ENCODE peak calls at places on chromosomes 2 and 18, in ten cellular contexts. I is HepG2; Z is A549; E is epithelial cell of esophagus; U is spleen; R is body of pancreas; T is CD8-positive, alpha-beta T cell; M is astrocyte of the spinal cord; J is HFF-Myc; S is A673. P is an unnamed sample.

GRCh38 chr18:361941-362913 is 94.4 kb upstream of the THOC1 start:
- DNase-seq in S (peak), M (peak), Z (no peak), R (peak), E (no peak), U (no peak), I (peak), T (no peak), J (peak), P (no peak)

GRCh38 chr2:24297663-24298062 is 62.7 kb downstream of the ITSN2 start:
- DNase-seq in S (no peak), T (no peak), I (no peak), Z (no peak), E (no peak), R (no peak), J (no peak), M (no peak), U (no peak), P (no peak)

GRCh38 chr2:28339516-28340175 is 53.0 kb upstream of the FOSL2 start:
- DNase-seq in E (no peak), I (no peak), M (no peak), U (peak), T (no peak), J (no peak), Z (no peak), S (no peak), R (no peak), P (no peak)

GRCh38 chr2:223032187-223033142 is 19.5 kb upstream of the KCNE4 start:
- DNase-seq in Z (no peak), T (no peak), E (no peak), J (no peak), M (peak), S (no peak), R (no peak), U (no peak), I (no peak), P (no peak)

GRCh38 chr2:27954771-27955384 is 64.3 kb downstream of the BABAM2 start:
- DNase-seq in T (peak), I (peak), R (peak), Z (peak), M (peak), S (peak), J (peak), U (no peak), E (peak), P (peak)

GRCh38 chr2:170324640-170325046 is 146.7 kb downstream of the MYO3B start:
- DNase-seq in S (peak), R (peak), E (peak), J (peak), I (peak), M (peak), U (no peak), Z (peak), T (peak), P (no peak)

GRCh38 chr2:43453771-43454170 is 142.1 kb downstream of the THADA start:
- DNase-seq in Z (no peak), T (no peak), S (no peak), R (no peak), E (no peak), M (no peak), U (no peak), I (no peak), J (no peak), P (no peak)

GRCh38 chr2:240217431-240218301 is 77.2 kb upstream of the OTOS start:
- DNase-seq in E (no peak), T (no peak), M (no peak), J (no peak), R (no peak), U (peak), Z (peak), I (no peak), S (peak), P (no peak)

GRCh38 chr18:32549248-32549842 is 78.7 kb upstream of the GAREM1 start:
- DNase-seq in Z (peak), E (peak), U (no peak), T (peak), R (peak), M (peak), S (peak), I (peak), J (no peak), P (no peak)

GRCh38 chr2:177545143-177545542 is 152.6 kb downstream of the AGPS start:
- DNase-seq in S (no peak), U (no peak), T (no peak), M (no peak), Z (no peak), J (no peak), R (no peak), E (no peak), I (no peak), P (peak)

GRCh38 chr2:140916410-140916809 is 1214.4 kb downstream of the LRP1B start:
- DNase-seq in T (no peak), Z (no peak), U (no peak), S (no peak), M (no peak), E (peak), I (no peak), J (no peak), R (no peak), P (no peak)

GRCh38 chr18:62828091-62828640 is 112.8 kb downstream of the PHLPP1 start:
- DNase-seq in Z (no peak), J (no peak), T (no peak), U (no peak), M (no peak), R (peak), I (no peak), S (no peak), E (no peak), P (no peak)

GRCh38 chr18:23077493-23078256 is 57.6 kb upstream of the CABLES1 start:
- DNase-seq in U (no peak), E (peak), S (peak), M (peak), T (no peak), J (no peak), I (peak), Z (peak), R (peak), P (no peak)

GRCh38 chr2:44770221-44771187 is 171.0 kb upstream of the SIX3 start:
- DNase-seq in J (no peak), R (no peak), T (no peak), I (no peak), U (no peak), E (no peak), M (no peak), Z (no peak), S (no peak), P (no peak)

GRCh38 chr2:101403745-101404144 is 16.4 kb upstream of the CREG2 start:
- DNase-seq in Z (no peak), T (no peak), R (no peak), U (no peak), S (no peak), J (no peak), M (no peak), E (no peak), I (no peak), P (no peak)

GRCh38 chr2:20350105-20350712 is 435 bp downstream of the PUM2 start:
- DNase-seq in Z (peak), E (peak), J (no peak), T (peak), I (peak), U (peak), R (peak), M (peak), S (peak), P (peak)

GRCh38 chr2:14975401-14975800 is 342.9 kb downstream of the LRATD1 start:
- DNase-seq in S (no peak), M (peak), E (peak), Z (no peak), I (no peak), R (no peak), U (no peak), J (no peak), T (no peak), P (no peak)

GRCh38 chr2:181309576-181309975 is 147.6 kb upstream of the ITGA4 start:
- DNase-seq in T (no peak), S (no peak), R (no peak), U (no peak), M (no peak), Z (no peak), E (no peak), J (no peak), I (no peak), P (peak)

GRCh38 chr2:222311321-222311977 is 12.7 kb upstream of the PAX3 start:
- DNase-seq in Z (no peak), I (no peak), U (peak), J (no peak), E (no peak), M (no peak), S (no peak), T (no peak), R (no peak), P (no peak)

GRCh38 chr2:228105526-228106250 is 75.8 kb downstream of the SPHKAP start:
- DNase-seq in Z (no peak), S (peak), M (no peak), I (no peak), E (no peak), R (no peak), J (no peak), U (no peak), T (no peak), P (no peak)

GRCh38 chr2:138724296-138724695 is 55.9 kb downstream of the NXPH2 start:
- DNase-seq in E (no peak), U (no peak), M (no peak), T (no peak), I (peak), J (no peak), Z (no peak), S (no peak), R (no peak), P (no peak)

GRCh38 chr2:9738718-9739496 is 104.4 kb upstream of the TAF1B start:
- DNase-seq in J (no peak), Z (no peak), U (no peak), M (no peak), T (no peak), E (no peak), I (no peak), R (no peak), S (no peak), P (peak)

GRCh38 chr2:157536815-157537214 is 91.8 kb downstream of the ACVR1C start:
- DNase-seq in U (no peak), I (no peak), R (no peak), T (no peak), Z (no peak), M (no peak), J (no peak), S (no peak), E (no peak), P (no peak)

GRCh38 chr2:46724107-46724506 is 191.5 kb downstream of the MCFD2 start:
- DNase-seq in R (no peak), J (no peak), T (no peak), S (no peak), Z (no peak), I (no peak), M (no peak), U (no peak), E (no peak), P (no peak)

GRCh38 chr2:100682536-100682935 is 119.7 kb downstream of the PDCL3 start:
- DNase-seq in U (no peak), T (no peak), Z (no peak), I (no peak), J (no peak), S (no peak), M (no peak), E (no peak), R (no peak), P (no peak)

GRCh38 chr2:83695530-83695929 is 763.5 kb downstream of the SUCLG1 start:
- DNase-seq in T (no peak), J (no peak), M (no peak), Z (no peak), E (no peak), U (no peak), S (no peak), R (no peak), I (no peak), P (no peak)

GRCh38 chr2:16031848-16032159 is 91.5 kb downstream of the MYCN start:
- DNase-seq in U (no peak), R (no peak), E (no peak), T (no peak), Z (no peak), J (no peak), S (peak), M (no peak), I (no peak), P (no peak)

GRCh38 chr2:137023205-137023604 is 257.9 kb downstream of the THSD7B start:
- DNase-seq in J (no peak), M (no peak), R (no peak), S (no peak), E (no peak), Z (no peak), I (no peak), U (no peak), T (no peak), P (no peak)

GRCh38 chr2:229713371-229714079 is 830 bp downstream of the DNER start:
- DNase-seq in S (peak), E (peak), T (no peak), U (no peak), J (no peak), R (no peak), I (no peak), Z (peak), M (peak), P (peak)

GRCh38 chr2:113009617-113010016 is 4.4 kb downstream of the IL36A start:
- DNase-seq in T (no peak), Z (no peak), U (no peak), J (no peak), R (no peak), M (no peak), S (no peak), E (no peak), I (no peak), P (no peak)

GRCh38 chr2:129482626-129483025 is 496.8 kb upstream of the RAB6C start:
- DNase-seq in R (no peak), Z (no peak), I (no peak), J (no peak), M (no peak), U (no peak), E (no peak), S (no peak), T (no peak), P (peak)

GRCh38 chr18:69727912-69728572 is 219.6 kb downstream of the CD226 start:
- DNase-seq in M (no peak), U (no peak), E (no peak), T (no peak), J (no peak), S (no peak), I (no peak), Z (no peak), R (no peak), P (no peak)

GRCh38 chr2:121532894-121533293 is 2.2 kb downstream of the RNU4ATAC start:
- DNase-seq in E (peak), M (no peak), I (peak), J (no peak), S (peak), T (no peak), R (peak), U (no peak), Z (no peak), P (no peak)

GRCh38 chr2:133993160-133993559 is 260.7 kb upstream of the MGAT5 start:
- DNase-seq in Z (no peak), R (no peak), T (no peak), S (no peak), U (no peak), I (no peak), J (no peak), E (no peak), M (no peak), P (no peak)

GRCh38 chr2:232477751-232478510 is 9.7 kb downstream of the ECEL1 start:
- DNase-seq in R (no peak), M (no peak), U (peak), S (no peak), E (no peak), T (no peak), J (no peak), Z (no peak), I (no peak), P (no peak)

GRCh38 chr2:183242937-183243336 is 118.7 kb downstream of the NUP35 start:
- DNase-seq in Z (no peak), R (no peak), E (peak), U (no peak), T (no peak), M (peak), J (no peak), I (no peak), S (peak), P (no peak)

GRCh38 chr2:85840091-85840490 is 48.7 kb downstream of the ST3GAL5 start:
- DNase-seq in M (no peak), T (no peak), U (no peak), E (no peak), Z (no peak), J (no peak), R (no peak), S (no peak), I (no peak), P (peak)

GRCh38 chr2:164756773-164757172 is 84.8 kb downstream of the COBLL1 start:
- DNase-seq in I (peak), J (no peak), S (no peak), U (no peak), R (no peak), Z (no peak), T (no peak), E (peak), M (no peak), P (no peak)
- H3K4me3 ChIP-seq in I (no peak), J (no peak), S (no peak), U (no peak), R (no peak), Z (no peak), T (no peak), E (no peak), M (no peak), P (no peak)

GRCh38 chr2:189762551-189763298 is at the start of gene OSGEPL1:
- DNase-seq in U (peak), T (peak), M (peak), I (peak), S (peak), R (peak), J (peak), E (peak), Z (peak), P (peak)
- TF ChIP-seq CTCF in U (peak), T (peak), M (peak), I (peak), S (peak), R (no peak), J (peak), E (peak), Z (peak), P (peak)

GRCh38 chr2:128442053-128442751 is 123.5 kb upstream of the HS6ST1 start:
- DNase-seq in J (no peak), M (no peak), Z (no peak), E (no peak), R (peak), T (no peak), S (no peak), U (no peak), I (peak), P (no peak)
- H3K4me3 ChIP-seq in J (no peak), M (no peak), Z (no peak), E (no peak), R (no peak), T (no peak), S (no peak), U (no peak), I (no peak), P (no peak)

DNA sequence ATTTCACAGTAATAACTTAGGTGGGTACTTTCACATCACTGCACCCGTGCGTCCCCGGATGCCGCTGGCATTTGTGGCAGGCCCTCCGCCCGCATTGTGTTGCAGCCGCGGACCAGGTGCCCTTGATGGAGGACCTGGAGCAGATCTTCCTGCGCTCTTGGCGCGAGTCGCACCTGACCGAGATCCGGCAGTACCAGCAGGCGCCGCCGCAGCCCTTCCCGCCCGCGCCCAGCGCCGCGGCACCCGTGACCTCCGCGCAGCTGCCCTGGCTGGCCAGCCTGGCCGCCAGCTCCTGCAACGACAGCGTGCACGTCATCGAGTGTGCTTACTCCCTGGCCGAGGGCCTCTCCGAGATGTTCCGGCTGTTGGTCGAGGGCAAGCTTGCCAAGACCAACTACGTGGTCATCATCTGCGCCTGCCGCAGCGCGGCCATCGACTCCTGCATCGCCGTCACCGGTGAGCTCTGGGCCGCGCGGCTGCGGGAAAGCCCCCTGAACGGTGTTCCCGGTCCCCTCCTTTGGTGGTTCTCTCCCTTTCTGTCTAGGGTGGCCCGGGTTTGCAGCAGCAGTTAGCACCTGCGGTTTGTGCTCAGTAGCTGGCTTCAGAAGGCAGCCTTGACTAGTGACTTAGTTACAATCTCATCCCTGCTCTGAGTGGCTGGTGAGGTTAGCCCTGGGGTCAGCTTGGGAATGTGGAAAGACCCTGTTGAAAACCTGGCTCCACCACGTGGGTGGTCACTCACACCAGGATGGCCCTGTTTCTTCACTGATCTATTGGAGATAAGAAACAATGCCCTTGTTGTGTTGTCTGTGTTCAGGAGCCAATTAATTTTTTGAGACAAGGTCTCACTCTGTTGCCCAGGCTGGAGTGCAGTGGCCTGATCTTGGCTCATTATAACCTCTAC is 59.1 kb downstream of the GREB1 start:
- DNase-seq in J (no peak), M (no peak), T (no peak), U (no peak), I (peak), E (no peak), Z (no peak), R (peak), S (no peak), P (no peak)
- TF ChIP-seq CTCF in J (no peak), M (no peak), T (no peak), U (no peak), I (no peak), E (no peak), Z (no peak), R (no peak), S (no peak), P (no peak)

P was measured in GM06990.